ENCODE peak calls at places on chromosomes 5 and 9, in nine cellular contexts. One of them, this sample, is unnamed.

GRCh38 chr5:129400395-129400983 is 59.6 kb upstream of the ADAMTS19 start:
- DNase-seq in prostate gland: no peak
- DNase-seq in tibial nerve: no peak
- DNase-seq in uterus: no peak
- DNase-seq in IMR-90: no peak
- DNase-seq in ovary: no peak
- DNase-seq in transverse colon: no peak
- DNase-seq in endothelial cell of umbilical vein: peak; percentile 4
- DNase-seq in Peyer's patch: no peak
- DNase-seq in this sample: no peak

GRCh38 chr9:37943329-37944265 is 39.7 kb upstream of the SLC25A51 start:
- DNase-seq in tibial nerve: no peak
- DNase-seq in prostate gland: peak; percentile 45
- DNase-seq in transverse colon: no peak
- DNase-seq in Peyer's patch: no peak
- DNase-seq in endothelial cell of umbilical vein: peak; percentile 58
- DNase-seq in ovary: peak; percentile 47
- DNase-seq in IMR-90: peak; percentile 94
- DNase-seq in uterus: peak; percentile 59
- DNase-seq in this sample: no peak

GRCh38 chr5:107615173-107615856 is 55.4 kb downstream of the EFNA5 start:
- DNase-seq in transverse colon: no peak
- DNase-seq in uterus: no peak
- DNase-seq in ovary: no peak
- DNase-seq in endothelial cell of umbilical vein: no peak
- DNase-seq in tibial nerve: no peak
- DNase-seq in prostate gland: no peak
- DNase-seq in IMR-90: no peak
- DNase-seq in Peyer's patch: no peak
- DNase-seq in this sample: no peak

GRCh38 chr9:132896906-132897305 is 18.2 kb downstream of the SPACA9 start:
- DNase-seq in transverse colon: no peak
- DNase-seq in endothelial cell of umbilical vein: no peak
- DNase-seq in tibial nerve: peak; percentile 20
- DNase-seq in prostate gland: no peak
- DNase-seq in IMR-90: peak; percentile 25
- DNase-seq in Peyer's patch: no peak
- DNase-seq in ovary: peak; percentile 68
- DNase-seq in uterus: no peak
- DNase-seq in this sample: peak; percentile 22

GRCh38 chr5:17219006-17219422 is 1.6 kb downstream of the BASP1 start:
- DNase-seq in tibial nerve: no peak
- DNase-seq in uterus: peak; percentile 19
- DNase-seq in Peyer's patch: no peak
- DNase-seq in ovary: no peak
- DNase-seq in endothelial cell of umbilical vein: peak; percentile 61
- DNase-seq in prostate gland: peak; percentile 17
- DNase-seq in transverse colon: no peak
- DNase-seq in IMR-90: no peak
- DNase-seq in this sample: no peak

GRCh38 chr9:124278054-124278540 is 20.3 kb downstream of the NEK6 start:
- DNase-seq in IMR-90: no peak
- DNase-seq in Peyer's patch: no peak
- DNase-seq in tibial nerve: no peak
- DNase-seq in prostate gland: no peak
- DNase-seq in ovary: no peak
- DNase-seq in transverse colon: no peak
- DNase-seq in uterus: no peak
- DNase-seq in endothelial cell of umbilical vein: no peak
- DNase-seq in this sample: no peak

GRCh38 chr5:1661311-1661710 is 137.6 kb upstream of the LPCAT1 start:
- DNase-seq in prostate gland: no peak
- DNase-seq in uterus: no peak
- DNase-seq in endothelial cell of umbilical vein: no peak
- DNase-seq in transverse colon: no peak
- DNase-seq in IMR-90: no peak
- DNase-seq in tibial nerve: no peak
- DNase-seq in ovary: no peak
- DNase-seq in Peyer's patch: no peak
- DNase-seq in this sample: no peak

GRCh38 chr9:3936520-3937235 is 363.2 kb downstream of the GLIS3 start:
- DNase-seq in Peyer's patch: no peak
- DNase-seq in endothelial cell of umbilical vein: peak; percentile 93
- DNase-seq in ovary: peak; percentile 21
- DNase-seq in uterus: peak; percentile 22
- DNase-seq in tibial nerve: no peak
- DNase-seq in transverse colon: no peak
- DNase-seq in IMR-90: peak; percentile 24
- DNase-seq in prostate gland: no peak
- DNase-seq in this sample: peak; percentile 59

GRCh38 chr9:98192503-98193335 is at the start of gene CORO2A:
- DNase-seq in tibial nerve: peak; percentile 32
- DNase-seq in transverse colon: peak; percentile 89
- DNase-seq in ovary: peak; percentile 47
- DNase-seq in prostate gland: peak; percentile 79
- DNase-seq in IMR-90: peak; percentile 63
- DNase-seq in endothelial cell of umbilical vein: peak; percentile 66
- DNase-seq in uterus: peak; percentile 55
- DNase-seq in Peyer's patch: peak; percentile 90
- DNase-seq in this sample: peak; percentile 69

DNA sequence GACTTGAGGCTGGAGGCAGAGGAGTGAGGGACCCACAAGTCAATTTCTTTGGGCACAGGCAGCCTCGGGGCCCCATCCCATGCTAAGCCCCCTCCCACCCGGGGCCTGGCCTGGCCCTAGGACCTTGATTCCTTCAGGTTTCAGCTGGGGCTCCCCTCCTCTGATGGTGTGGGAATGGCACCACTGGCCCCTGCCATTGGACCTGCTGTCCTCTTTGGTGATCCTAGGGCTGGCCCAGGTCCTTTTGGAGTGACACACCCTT is 10.5 kb downstream of the ERGIC1 start:
- DNase-seq in tibial nerve: no peak
- DNase-seq in transverse colon: no peak
- DNase-seq in uterus: no peak
- DNase-seq in prostate gland: no peak
- DNase-seq in Peyer's patch: no peak
- DNase-seq in endothelial cell of umbilical vein: no peak
- DNase-seq in IMR-90: no peak
- DNase-seq in ovary: no peak
- DNase-seq in this sample: no peak
- H3K4me1 ChIP-seq in tibial nerve: no peaks in the 10 kb centered on the region
- H3K4me1 ChIP-seq in transverse colon: peaks cover 47% of the 10 kb centered on the region
- H3K4me1 ChIP-seq in uterus: peaks cover 7% of the 10 kb centered on the region
- H3K4me1 ChIP-seq in prostate gland: peaks cover 24% of the 10 kb centered on the region
- H3K4me1 ChIP-seq in Peyer's patch: peaks cover 13% of the 10 kb centered on the region
- H3K4me1 ChIP-seq in endothelial cell of umbilical vein: peaks cover 6% of the 10 kb centered on the region
- H3K4me1 ChIP-seq in IMR-90: peaks cover 15% of the 10 kb centered on the region
- H3K4me1 ChIP-seq in ovary: peaks cover 11% of the 10 kb centered on the region
- H3K4me1 ChIP-seq in this sample: peaks cover 22% of the 10 kb centered on the region

DNA sequence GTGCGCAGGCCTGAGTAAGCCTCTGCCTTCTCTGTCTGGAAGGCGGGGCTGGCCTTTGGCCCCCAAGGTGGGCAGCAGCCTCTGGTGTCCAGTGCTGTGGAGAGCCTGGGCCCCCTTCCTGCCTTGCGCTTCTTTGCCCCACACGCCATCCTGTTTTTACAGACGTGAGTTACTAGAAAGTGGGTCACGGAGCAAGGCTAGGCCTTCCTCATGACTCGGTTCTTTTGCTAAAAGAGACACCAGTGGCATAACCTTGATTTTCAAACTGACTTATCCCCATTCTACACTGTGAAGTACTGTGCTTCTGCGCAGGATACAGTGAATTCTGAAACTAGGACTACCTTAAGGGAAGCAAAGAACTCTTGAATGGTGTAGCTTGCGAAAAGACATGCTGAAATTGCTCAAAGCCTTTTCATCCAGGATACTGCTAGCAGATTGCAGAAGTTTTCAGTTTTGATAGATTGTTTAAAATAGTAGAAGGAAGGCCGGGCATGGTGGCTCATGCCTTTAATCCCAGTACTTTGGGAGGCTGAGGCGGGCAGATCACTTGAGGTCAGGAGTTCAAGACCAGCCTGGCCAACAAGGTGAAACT is 7.2 kb downstream of the ROPN1L start:
- DNase-seq in tibial nerve: no peak
- DNase-seq in prostate gland: no peak
- DNase-seq in IMR-90: no peak
- DNase-seq in transverse colon: no peak
- DNase-seq in endothelial cell of umbilical vein: no peak
- DNase-seq in ovary: no peak
- DNase-seq in uterus: no peak
- DNase-seq in Peyer's patch: no peak
- DNase-seq in this sample: no peak
- TF ChIP-seq POLR2A in tibial nerve: no peak
- TF ChIP-seq POLR2A in prostate gland: no peak
- TF ChIP-seq POLR2A in IMR-90: no peak
- TF ChIP-seq POLR2A in transverse colon: no peak
- TF ChIP-seq POLR2A in endothelial cell of umbilical vein: no peak
- TF ChIP-seq POLR2A in ovary: no peak
- TF ChIP-seq POLR2A in uterus: no peak
- TF ChIP-seq POLR2A in Peyer's patch: no peak
- TF ChIP-seq POLR2A in this sample: no peak

GRCh38 chr9:94799578-94800264 is 73.2 kb downstream of the AOPEP start:
- DNase-seq in endothelial cell of umbilical vein: peak; percentile 91
- DNase-seq in uterus: no peak
- DNase-seq in tibial nerve: no peak
- DNase-seq in Peyer's patch: no peak
- DNase-seq in ovary: no peak
- DNase-seq in prostate gland: no peak
- DNase-seq in IMR-90: peak; percentile 75
- DNase-seq in transverse colon: no peak
- DNase-seq in this sample: no peak

GRCh38 chr9:94802795-94803194 is 76.3 kb downstream of the AOPEP start:
- DNase-seq in ovary: no peak
- DNase-seq in endothelial cell of umbilical vein: no peak
- DNase-seq in transverse colon: no peak
- DNase-seq in prostate gland: no peak
- DNase-seq in IMR-90: peak; percentile 76
- DNase-seq in uterus: no peak
- DNase-seq in Peyer's patch: no peak
- DNase-seq in tibial nerve: no peak
- DNase-seq in this sample: no peak

GRCh38 chr9:94801242-94801641 is 74.7 kb downstream of the AOPEP start:
- DNase-seq in uterus: no peak
- DNase-seq in IMR-90: peak; percentile 51
- DNase-seq in tibial nerve: no peak
- DNase-seq in endothelial cell of umbilical vein: no peak
- DNase-seq in ovary: no peak
- DNase-seq in Peyer's patch: no peak
- DNase-seq in transverse colon: no peak
- DNase-seq in prostate gland: no peak
- DNase-seq in this sample: no peak

GRCh38 chr9:94800424-94801117 is 74.1 kb downstream of the AOPEP start:
- DNase-seq in ovary: no peak
- DNase-seq in transverse colon: no peak
- DNase-seq in prostate gland: no peak
- DNase-seq in Peyer's patch: no peak
- DNase-seq in IMR-90: peak; percentile 31
- DNase-seq in tibial nerve: peak; percentile 55
- DNase-seq in uterus: no peak
- DNase-seq in endothelial cell of umbilical vein: no peak
- DNase-seq in this sample: no peak

DNA sequence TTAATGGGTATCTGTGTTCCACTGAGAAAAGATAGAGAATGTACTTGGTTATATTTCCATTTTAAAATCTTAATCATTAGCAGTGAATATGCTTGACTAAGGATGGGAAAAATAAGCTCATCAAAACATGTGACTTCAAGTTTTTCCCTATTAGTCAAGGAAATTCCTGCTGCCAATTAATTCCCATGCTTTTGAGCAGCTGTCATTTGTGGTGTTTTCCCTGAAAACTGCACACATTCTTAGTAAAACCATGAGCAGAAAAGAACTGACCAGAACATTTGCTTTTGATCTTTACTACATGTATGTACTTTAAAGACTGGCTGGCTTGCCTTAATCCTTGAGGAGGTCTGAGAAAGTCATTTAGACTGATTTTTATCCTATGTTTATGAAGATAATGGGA is 75.2 kb downstream of the AOPEP start:
- DNase-seq in endothelial cell of umbilical vein: peak; percentile 86
- DNase-seq in transverse colon: no peak
- DNase-seq in ovary: no peak
- DNase-seq in IMR-90: peak; percentile 58
- DNase-seq in uterus: no peak
- DNase-seq in tibial nerve: no peak
- DNase-seq in Peyer's patch: no peak
- DNase-seq in prostate gland: no peak
- DNase-seq in this sample: no peak
- H3K4me1 ChIP-seq in endothelial cell of umbilical vein: peaks cover 28% of the 10 kb centered on the region
- H3K4me1 ChIP-seq in transverse colon: peaks cover 17% of the 10 kb centered on the region
- H3K4me1 ChIP-seq in ovary: peaks cover 12% of the 10 kb centered on the region
- H3K4me1 ChIP-seq in IMR-90: peaks cover 19% of the 10 kb centered on the region
- H3K4me1 ChIP-seq in uterus: peaks cover 5% of the 10 kb centered on the region
- H3K4me1 ChIP-seq in tibial nerve: no peaks in the 10 kb centered on the region
- H3K4me1 ChIP-seq in Peyer's patch: no peaks in the 10 kb centered on the region
- H3K4me1 ChIP-seq in prostate gland: no peaks in the 10 kb centered on the region
- H3K4me1 ChIP-seq in this sample: peaks cover 51% of the 10 kb centered on the region

GRCh38 chr5:177555665-177556064 is 1.3 kb upstream of the FAM193B start:
- DNase-seq in uterus: no peak
- DNase-seq in prostate gland: no peak
- DNase-seq in tibial nerve: no peak
- DNase-seq in Peyer's patch: no peak
- DNase-seq in IMR-90: no peak
- DNase-seq in transverse colon: no peak
- DNase-seq in endothelial cell of umbilical vein: no peak
- DNase-seq in ovary: no peak
- DNase-seq in this sample: no peak

GRCh38 chr5:177553671-177554429 is 513 bp downstream of the FAM193B start:
- DNase-seq in uterus: no peak
- DNase-seq in IMR-90: no peak
- DNase-seq in prostate gland: peak; percentile 21
- DNase-seq in endothelial cell of umbilical vein: peak; percentile 37
- DNase-seq in transverse colon: peak; percentile 63
- DNase-seq in tibial nerve: no peak
- DNase-seq in ovary: peak; percentile 46
- DNase-seq in Peyer's patch: peak; percentile 75
- DNase-seq in this sample: peak; percentile 78

GRCh38 chr5:177552839-177553455 is 1.4 kb downstream of the FAM193B start:
- DNase-seq in tibial nerve: no peak
- DNase-seq in IMR-90: no peak
- DNase-seq in prostate gland: no peak
- DNase-seq in Peyer's patch: no peak
- DNase-seq in endothelial cell of umbilical vein: no peak
- DNase-seq in ovary: no peak
- DNase-seq in uterus: no peak
- DNase-seq in transverse colon: no peak
- DNase-seq in this sample: no peak

GRCh38 chr5:177555228-177555627 is 865 bp upstream of the FAM193B start:
- DNase-seq in IMR-90: no peak
- DNase-seq in endothelial cell of umbilical vein: no peak
- DNase-seq in Peyer's patch: no peak
- DNase-seq in prostate gland: no peak
- DNase-seq in transverse colon: no peak
- DNase-seq in ovary: no peak
- DNase-seq in tibial nerve: no peak
- DNase-seq in uterus: no peak
- DNase-seq in this sample: no peak

GRCh38 chr5:177554474-177555111 is at the start of gene FAM193B:
- DNase-seq in tibial nerve: peak; percentile 84
- DNase-seq in Peyer's patch: peak; percentile 96
- DNase-seq in endothelial cell of umbilical vein: peak; percentile 89
- DNase-seq in ovary: peak; percentile 93
- DNase-seq in transverse colon: peak; percentile 97
- DNase-seq in IMR-90: peak; percentile 87
- DNase-seq in prostate gland: peak; percentile 91
- DNase-seq in uterus: peak; percentile 93
- DNase-seq in this sample: peak; percentile 95
- TF ChIP-seq POLR2A in tibial nerve: no peak
- TF ChIP-seq POLR2A in Peyer's patch: no peak
- TF ChIP-seq POLR2A in endothelial cell of umbilical vein: no peak
- TF ChIP-seq POLR2A in ovary: no peak
- TF ChIP-seq POLR2A in transverse colon: no peak
- TF ChIP-seq POLR2A in IMR-90: no peak
- TF ChIP-seq POLR2A in prostate gland: peak; percentile 52
- TF ChIP-seq POLR2A in uterus: no peak
- TF ChIP-seq POLR2A in this sample: peak; percentile 31